ENCODE peak calls at places on chromosomes 7 and 10, in six cellular contexts. Z, K, D, L, V and T are unnamed samples.
A peak's percentile ranks its signal among the peaks of the same experiment; 100 is the strongest.

GRCh38 chr10:70652761-70653657 is 19.3 kb upstream of the ADAMTS14 start:
- DNase-seq in D (peak; percentile 59), K (peak; percentile 90), L (no peak), Z (no peak), V (no peak), T (peak; percentile 83)

GRCh38 chr10:71580415-71580814 is 139.2 kb downstream of the C10orf105 start:
- DNase-seq in L (no peak), V (no peak), D (no peak), Z (no peak), K (no peak), T (no peak)

GRCh38 chr7:102323914-102324195 is 32.4 kb downstream of the SPDYE6 start:
- DNase-seq in Z (no peak), D (peak; percentile 6), V (no peak), K (no peak), L (no peak), T (no peak)

GRCh38 chr7:33837356-33837851 is 67.9 kb upstream of the BMPER start:
- DNase-seq in V (no peak), K (no peak), D (no peak), L (no peak), Z (no peak), T (no peak)

GRCh38 chr7:8360564-8361153 is 72.8 kb upstream of the NXPH1 start:
- DNase-seq in D (no peak), K (no peak), L (no peak), Z (no peak), V (no peak), T (no peak)

GRCh38 chr7:85554294-85554877 is 367.5 kb upstream of the SEMA3D start:
- DNase-seq in Z (no peak), K (no peak), D (peak; percentile 37), V (peak; percentile 30), L (no peak), T (no peak)

GRCh38 chr10:103605359-103606156 is 112.1 kb downstream of the NEURL1 start:
- DNase-seq in V (peak; percentile 46), K (peak; percentile 49), Z (no peak), L (no peak), D (peak; percentile 60), T (no peak)

GRCh38 chr7:114405427-114405826 is 9.2 kb upstream of the FOXP2 start:
- DNase-seq in Z (no peak), V (no peak), L (no peak), K (no peak), D (no peak), T (no peak)

GRCh38 chr7:139153832-139154231 is 44.3 kb upstream of the ZC3HAV1 start:
- DNase-seq in D (no peak), V (no peak), L (no peak), Z (no peak), K (no peak), T (no peak)

GRCh38 chr7:92647652-92648051 is 57.5 kb upstream of the FAM133B start:
- DNase-seq in L (no peak), Z (no peak), K (no peak), D (no peak), V (no peak), T (no peak)

GRCh38 chr7:102077081-102077480 is 209.6 kb upstream of the SH2B2 start:
- DNase-seq in D (no peak), L (no peak), K (no peak), V (no peak), Z (no peak), T (no peak)

GRCh38 chr10:51313259-51313658 is 239.0 kb downstream of the PRKG1 start:
- DNase-seq in D (no peak), V (no peak), K (no peak), L (no peak), Z (no peak), T (no peak)

GRCh38 chr7:7596156-7596555 is 29.5 kb downstream of the MIOS start:
- DNase-seq in Z (no peak), V (no peak), D (no peak), K (no peak), L (no peak), T (no peak)

GRCh38 chr7:108382932-108383331 is 73.3 kb downstream of the NRCAM start:
- DNase-seq in V (no peak), L (no peak), D (no peak), K (no peak), Z (no peak), T (no peak)

GRCh38 chr7:108211382-108212201 is 81.4 kb upstream of the LAMB4 start:
- DNase-seq in V (no peak), L (no peak), K (no peak), D (no peak), Z (no peak), T (no peak)

GRCh38 chr10:86533328-86533727 is 11.7 kb upstream of the WAPL start:
- DNase-seq in V (no peak), L (no peak), K (no peak), Z (no peak), D (no peak), T (no peak)

GRCh38 chr10:14904316-14904732 is 25.7 kb downstream of the SUV39H2 start:
- DNase-seq in V (no peak), Z (no peak), K (no peak), L (no peak), D (no peak), T (peak; percentile 7)

GRCh38 chr7:22138886-22139285 is 193.2 kb upstream of the CDCA7L start:
- DNase-seq in K (no peak), Z (no peak), D (no peak), V (no peak), L (no peak), T (no peak)

GRCh38 chr7:48637382-48637781 is 287.0 kb upstream of the CDC14C start:
- DNase-seq in Z (no peak), L (no peak), K (no peak), V (no peak), D (no peak), T (no peak)

GRCh38 chr7:86667732-86668131 is 24.0 kb downstream of the GRM3 start:
- DNase-seq in K (no peak), V (no peak), D (no peak), L (no peak), Z (no peak), T (no peak)

GRCh38 chr10:79905322-79906314 is 43.3 kb downstream of the SFTPD start:
- DNase-seq in K (no peak), V (no peak), D (no peak), L (no peak), Z (no peak), T (peak; percentile 29)

GRCh38 chr7:93902777-93903423 is 3.5 kb upstream of the GNGT1 start:
- DNase-seq in K (peak; percentile 28), D (peak; percentile 18), V (no peak), L (no peak), Z (no peak), T (no peak)

GRCh38 chr7:21902240-21902639 is 43.5 kb downstream of the CDCA7L start:
- DNase-seq in Z (no peak), V (no peak), L (no peak), K (no peak), D (no peak), T (no peak)

GRCh38 chr7:48872548-48872947 is 51.8 kb upstream of the CDC14C start:
- DNase-seq in K (no peak), V (no peak), Z (no peak), L (no peak), D (no peak), T (no peak)

GRCh38 chr7:94440460-94441039 is 45.9 kb downstream of the COL1A2 start:
- DNase-seq in K (no peak), V (no peak), L (no peak), D (no peak), Z (no peak), T (no peak)

GRCh38 chr10:5683065-5683464 is 1.6 kb upstream of the TASOR2 start:
- DNase-seq in Z (no peak), V (no peak), D (no peak), K (no peak), L (no peak), T (no peak)

GRCh38 chr10:71223365-71224058 is 11.1 kb downstream of the UNC5B start:
- DNase-seq in D (no peak), K (no peak), Z (peak; percentile 22), V (no peak), L (no peak), T (no peak)

GRCh38 chr10:117553171-117553814 is 10.7 kb downstream of the EMX2 start:
- DNase-seq in Z (no peak), L (peak; percentile 33), K (no peak), V (no peak), D (no peak), T (no peak)

GRCh38 chr10:45466784-45467183 is 92.8 kb downstream of the ALOX5 start:
- DNase-seq in K (no peak), Z (no peak), L (no peak), V (no peak), D (peak; percentile 36), T (no peak)

GRCh38 chr10:9230625-9231024 is 1176.1 kb downstream of the GATA3 start:
- DNase-seq in L (no peak), V (no peak), Z (no peak), K (no peak), D (no peak), T (no peak)

GRCh38 chr7:123658023-123658422 is 2.4 kb downstream of the LMOD2 start:
- DNase-seq in Z (no peak), V (no peak), D (no peak), L (no peak), K (no peak), T (no peak)

GRCh38 chr10:61481597-61481996 is 28.4 kb upstream of the TMEM26 start:
- DNase-seq in K (no peak), Z (no peak), L (no peak), V (no peak), D (no peak), T (no peak)
- TF ChIP-seq POLR2A in K (no peak), Z (no peak), L (no peak), V (no peak), D (no peak), T (no peak)

GRCh38 chr10:63066606-63067005 is 66.5 kb upstream of the NRBF2 start:
- DNase-seq in D (no peak), V (no peak), L (no peak), Z (no peak), K (no peak), T (no peak)
- TF ChIP-seq POLR2A in D (no peak), V (no peak), L (no peak), Z (no peak), K (no peak), T (no peak)

GRCh38 chr7:31100445-31100844 is 48.3 kb downstream of the ADCYAP1R1 start:
- DNase-seq in D (no peak), K (no peak), Z (no peak), L (no peak), V (no peak), T (peak; percentile 73)
- TF ChIP-seq POLR2A in D (no peak), K (no peak), Z (no peak), L (no peak), V (no peak), T (no peak)

DNA sequence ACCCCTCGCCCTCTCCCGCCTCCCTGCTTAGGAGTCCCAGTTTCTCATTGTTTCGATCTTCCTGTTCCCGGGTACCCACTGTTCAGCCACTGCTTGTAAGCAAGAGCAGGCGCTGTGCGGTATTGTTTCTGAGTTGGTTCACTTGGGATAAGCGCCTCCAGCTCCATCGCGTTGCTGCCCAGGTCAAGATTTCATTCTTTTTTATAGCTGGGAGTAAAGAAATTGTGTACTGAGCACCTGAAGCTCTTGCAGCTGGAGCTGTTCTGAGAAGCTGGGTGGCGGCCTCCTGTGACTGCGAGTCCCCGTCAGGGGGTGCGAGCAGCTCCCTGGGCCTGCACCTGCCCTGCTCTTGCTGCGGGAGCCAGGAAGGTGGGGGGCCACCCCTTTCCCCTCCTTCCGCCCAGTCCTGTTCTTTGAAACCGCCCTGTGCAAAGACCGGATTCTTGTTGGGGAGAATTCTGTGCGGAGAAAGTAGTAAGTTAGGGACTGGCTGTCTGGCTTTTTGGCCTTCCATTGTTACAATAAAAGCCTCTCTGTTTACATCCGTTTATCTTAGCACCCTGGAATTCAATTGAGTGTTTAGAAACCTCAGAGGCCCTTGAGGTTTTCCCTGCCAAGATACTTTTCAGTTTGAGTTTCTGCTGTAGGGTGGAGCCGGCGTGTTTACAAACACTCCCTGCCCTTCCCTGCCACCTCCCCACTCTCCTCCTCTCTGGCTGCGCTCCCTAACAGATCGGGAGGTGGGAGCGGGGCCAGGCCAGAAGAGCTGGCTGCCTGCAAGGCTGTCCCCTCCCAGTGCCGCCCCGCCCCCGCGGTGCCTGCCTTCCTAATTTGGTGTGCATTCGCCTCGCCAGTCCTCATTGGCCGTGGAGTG is 30.8 kb upstream of the AP5Z1 start:
- DNase-seq in L (peak; percentile 96), D (peak; percentile 98), V (peak; percentile 99), K (peak; percentile 100), Z (peak; percentile 99), T (peak; percentile 96)
- TF ChIP-seq POLR2A in L (peak; percentile 27), D (no peak), V (peak; percentile 82), K (no peak), Z (no peak), T (peak; percentile 31)